ENCODE peak calls at places on chromosomes 13 and 19, in seven cellular contexts. Z is HCT116, B is SK-N-SH, W is H1, L is HepG2, U is K562, M is GM12878. J is an unnamed sample.

GRCh38 chr13:112875627-112876026 is 93.4 kb upstream of the MCF2L start:
- DNase-seq in Z (no peak), B (no peak), W (no peak), L (no peak), U (no peak), M (no peak), J (no peak)

GRCh38 chr13:76016799-76017198 is 380.7 kb downstream of the LMO7 start:
- DNase-seq in Z (peak; percentile 35), B (peak; percentile 17), W (no peak), L (peak; percentile 25), U (peak; percentile 13), M (no peak), J (peak; percentile 59)

GRCh38 chr13:30158774-30159445 is 148.4 kb downstream of the KATNAL1 start:
- DNase-seq in Z (no peak), B (no peak), W (no peak), L (no peak), U (no peak), M (no peak), J (peak; percentile 49)

GRCh38 chr19:39085392-39085791 is 1.2 kb downstream of the ACP7 start:
- DNase-seq in Z (no peak), B (no peak), W (no peak), L (no peak), U (no peak), M (no peak), J (no peak)

GRCh38 chr19:3183721-3184641 is 1.7 kb upstream of the NCLN start:
- DNase-seq in Z (no peak), B (no peak), W (no peak), L (no peak), U (peak; percentile 72), M (no peak), J (no peak)

GRCh38 chr19:4557971-4558941 is 1.2 kb downstream of the SEMA6B start:
- DNase-seq in Z (no peak), B (peak; percentile 83), W (no peak), L (no peak), U (no peak), M (no peak), J (no peak)

GRCh38 chr13:63184693-63185092 is 1769.0 kb upstream of the PCDH20 start:
- DNase-seq in Z (peak; percentile 24), B (no peak), W (peak; percentile 76), L (peak; percentile 2), U (no peak), M (no peak), J (no peak)

GRCh38 chr13:44431150-44431549 is 57.5 kb downstream of the SERP2 start:
- DNase-seq in Z (no peak), B (no peak), W (no peak), L (peak; percentile 70), U (no peak), M (no peak), J (no peak)

GRCh38 chr19:11265785-11266236 is 3.5 kb upstream of the DOCK6 start:
- DNase-seq in Z (peak; percentile 56), B (no peak), W (no peak), L (peak; percentile 93), U (no peak), M (no peak), J (no peak)

GRCh38 chr13:96089749-96090239 is at the start of gene HS6ST3:
- DNase-seq in Z (peak; percentile 10), B (peak; percentile 79), W (peak; percentile 38), L (no peak), U (no peak), M (no peak), J (peak; percentile 72)

GRCh38 chr19:38737297-38737865 is 6.9 kb downstream of the CAPN12 start:
- DNase-seq in Z (no peak), B (no peak), W (no peak), L (no peak), U (no peak), M (no peak), J (no peak)

GRCh38 chr19:42252365-42253244 is 2.3 kb downstream of the ERF start:
- DNase-seq in Z (no peak), B (peak; percentile 53), W (no peak), L (no peak), U (no peak), M (no peak), J (no peak)

GRCh38 chr13:107124129-107124718 is 556.3 kb upstream of the ARGLU1 start:
- DNase-seq in Z (no peak), B (peak; percentile 21), W (no peak), L (peak; percentile 18), U (peak; percentile 5), M (no peak), J (no peak)

GRCh38 chr13:23909606-23910005 is 12.3 kb upstream of the C1QTNF9B start:
- DNase-seq in Z (no peak), B (no peak), W (no peak), L (no peak), U (no peak), M (no peak), J (no peak)

DNA sequence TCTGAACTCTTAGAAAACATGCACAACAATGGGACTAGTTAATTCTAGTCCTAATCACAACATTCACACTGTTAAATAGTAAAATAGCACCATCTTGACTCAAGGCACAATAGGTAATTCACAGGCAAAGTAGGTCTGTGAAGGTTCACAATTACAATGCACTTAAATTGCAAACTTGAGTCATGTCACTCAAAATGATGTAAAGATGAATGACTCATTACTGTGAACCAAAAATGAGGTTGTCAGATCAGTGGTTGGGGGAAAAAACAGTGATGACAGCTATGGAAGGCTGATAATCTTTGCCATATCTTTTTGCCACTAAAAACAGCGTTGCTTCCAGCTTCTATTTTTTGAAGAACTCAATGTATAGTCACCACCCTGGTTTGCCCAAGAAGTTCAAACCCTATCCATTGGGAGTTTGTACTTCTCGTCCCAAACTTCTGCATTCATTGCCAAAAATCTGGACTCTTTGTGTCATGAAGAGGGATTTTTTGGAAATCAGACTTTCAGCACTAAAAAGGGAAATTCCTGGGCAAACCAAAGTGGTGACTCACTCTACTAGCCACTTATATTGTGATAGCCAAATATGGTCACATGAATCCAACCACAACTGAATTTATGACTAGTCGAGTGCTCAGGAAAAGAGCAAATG is 200.9 kb upstream of the TMTC4 start:
- DNase-seq in Z (no peak), B (no peak), W (no peak), L (no peak), U (no peak), M (peak; percentile 7), J (no peak)
- TF ChIP-seq JUND in Z (no peak), B (peak; percentile 64), W (no peak), L (no peak), U (no peak), M (no peak), J (no peak)

DNA sequence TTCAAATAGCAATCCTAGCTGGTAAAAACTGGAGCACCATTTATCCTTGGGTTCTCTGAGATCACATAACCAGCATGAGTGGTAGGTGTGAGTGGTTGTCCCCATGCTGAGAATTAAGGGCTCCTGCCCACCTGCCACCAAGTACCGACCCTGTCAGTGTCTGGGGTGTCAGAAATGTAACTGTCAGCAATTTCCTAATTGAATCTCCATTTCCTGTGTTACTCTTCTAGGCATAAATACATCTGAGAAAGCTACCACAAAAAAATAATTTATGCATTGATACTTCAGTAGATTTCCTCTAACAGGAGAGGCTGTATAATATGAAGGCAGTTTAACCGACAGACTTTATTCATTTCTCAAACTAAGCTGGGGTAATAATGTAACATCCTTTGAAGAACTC is 25.1 kb downstream of the CPB2 start:
- DNase-seq in Z (no peak), B (no peak), W (no peak), L (no peak), U (no peak), M (no peak), J (no peak)
- TF ChIP-seq JUND in Z (no peak), B (no peak), W (no peak), L (no peak), U (no peak), M (no peak), J (no peak)

GRCh38 chr19:1826557-1827521 is 14.8 kb upstream of the ATP8B3 start:
- DNase-seq in Z (no peak), B (peak; percentile 58), W (no peak), L (no peak), U (peak; percentile 80), M (no peak), J (no peak)

GRCh38 chr19:1824252-1824622 is 12.2 kb upstream of the ATP8B3 start:
- DNase-seq in Z (no peak), B (no peak), W (no peak), L (no peak), U (no peak), M (no peak), J (no peak)

GRCh38 chr19:1823539-1824251 is 11.6 kb upstream of the ATP8B3 start:
- DNase-seq in Z (no peak), B (peak; percentile 55), W (no peak), L (no peak), U (no peak), M (no peak), J (no peak)

GRCh38 chr19:1827566-1828278 is 15.6 kb upstream of the ATP8B3 start:
- DNase-seq in Z (no peak), B (no peak), W (no peak), L (no peak), U (no peak), M (no peak), J (no peak)

DNA sequence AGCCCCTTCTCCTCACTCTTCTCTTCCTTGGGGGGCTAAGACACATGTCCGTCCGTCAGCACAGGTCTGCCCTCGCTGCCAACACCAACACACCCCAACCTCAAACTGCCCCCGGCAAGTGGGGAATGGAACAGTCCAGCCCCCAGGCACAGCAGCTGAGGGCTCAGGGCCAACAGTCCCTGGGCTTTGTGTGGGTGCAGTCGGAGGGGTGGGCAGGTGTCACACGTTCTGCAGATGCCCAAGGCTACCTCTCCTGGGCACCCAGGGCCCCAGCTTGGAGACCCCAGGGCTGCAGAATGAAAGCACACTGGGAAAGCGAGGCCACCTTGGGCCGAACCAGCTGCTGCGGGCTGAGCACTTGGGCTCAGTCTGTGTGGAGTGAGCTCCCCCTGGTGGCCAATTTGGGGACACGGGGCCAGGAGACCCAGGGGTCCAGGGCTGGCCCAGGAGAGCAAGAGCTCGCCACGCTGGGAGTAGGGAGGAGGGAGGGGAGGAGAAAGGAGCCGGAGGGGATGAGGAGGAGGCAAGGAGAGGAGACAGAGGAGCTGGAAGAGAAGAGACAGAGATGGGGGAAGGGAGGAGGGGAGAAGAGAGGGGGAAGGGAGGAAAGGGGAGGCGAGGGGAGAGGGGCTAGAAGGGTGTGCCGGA is 14.0 kb upstream of the ATP8B3 start:
- DNase-seq in Z (no peak), B (peak; percentile 97), W (peak; percentile 56), L (peak; percentile 48), U (peak; percentile 86), M (no peak), J (peak; percentile 95)
- TF ChIP-seq JUND in Z (no peak), B (no peak), W (no peak), L (no peak), U (no peak), M (no peak), J (no peak)

GRCh38 chr19:49468746-49469447 is 5.1 kb upstream of the FLT3LG start:
- DNase-seq in Z (no peak), B (no peak), W (no peak), L (no peak), U (peak; percentile 79), M (peak; percentile 97), J (peak; percentile 74)

GRCh38 chr19:49472936-49473335 is 1.1 kb upstream of the FLT3LG start:
- DNase-seq in Z (no peak), B (no peak), W (no peak), L (no peak), U (no peak), M (no peak), J (no peak)

GRCh38 chr19:49468199-49468598 is 5.8 kb upstream of the FLT3LG start:
- DNase-seq in Z (no peak), B (no peak), W (no peak), L (no peak), U (no peak), M (no peak), J (no peak)

GRCh38 chr19:49470615-49470978 is 3.4 kb upstream of the FLT3LG start:
- DNase-seq in Z (no peak), B (no peak), W (no peak), L (no peak), U (no peak), M (no peak), J (no peak)

GRCh38 chr19:49469828-49470614 is 4.0 kb upstream of the FLT3LG start:
- DNase-seq in Z (no peak), B (no peak), W (no peak), L (no peak), U (no peak), M (peak; percentile 84), J (no peak)
- TF ChIP-seq JUND in Z (no peak), B (no peak), W (no peak), L (no peak), U (no peak), M (no peak), J (no peak)